ENCODE peak calls at places on chromosome 17, in four cellular contexts. N is WTC11, H is K562, Z is HepG2. U is an unnamed sample.

GRCh38 chr17:37147301-37147812 is 198.6 kb downstream of the AATF start:
- DNase-seq in N (no peak), Z (peak; percentile 93), H (no peak), U (peak; percentile 27)

GRCh38 chr17:53101706-53102105 is 721.0 kb upstream of the KIF2B start:
- DNase-seq in Z (no peak), N (no peak), H (no peak), U (no peak)

GRCh38 chr17:28500712-28501379 is 5.3 kb upstream of the FOXN1 start:
- DNase-seq in N (no peak), H (peak; percentile 9), Z (no peak), U (peak; percentile 63)

GRCh38 chr17:74601944-74602572 is 10.0 kb upstream of the CD300LD start:
- DNase-seq in H (peak; percentile 73), Z (peak; percentile 60), N (peak; percentile 61), U (no peak)

GRCh38 chr17:79624658-79625478 is 14.0 kb upstream of the RBFOX3 start:
- DNase-seq in H (no peak), Z (no peak), N (peak; percentile 6), U (no peak)

GRCh38 chr17:19354123-19354522 is 8.4 kb downstream of the B9D1 start:
- DNase-seq in H (no peak), N (no peak), Z (no peak), U (no peak)

GRCh38 chr17:77854083-77854758 is 104.3 kb upstream of the TNRC6C start:
- DNase-seq in N (no peak), Z (no peak), H (no peak), U (no peak)

GRCh38 chr17:27741361-27741861 is 58.9 kb downstream of the NOS2 start:
- DNase-seq in H (no peak), N (no peak), Z (no peak), U (no peak)

GRCh38 chr17:65023791-65024190 is 32.7 kb downstream of the GNA13 start:
- DNase-seq in Z (no peak), H (no peak), N (no peak), U (no peak)

GRCh38 chr17:32575865-32576264 is 89.1 kb downstream of the CDK5R1 start:
- DNase-seq in N (no peak), Z (no peak), H (no peak), U (no peak)

GRCh38 chr17:17502741-17503565 is 6.8 kb upstream of the RASD1 start:
- DNase-seq in H (no peak), N (no peak), Z (no peak), U (no peak)

GRCh38 chr17:45740553-45741330 is 43.4 kb upstream of the CRHR1 start:
- DNase-seq in Z (peak; percentile 35), N (peak; percentile 84), H (peak; percentile 72), U (no peak)

GRCh38 chr17:79792984-79793923 is 3.6 kb downstream of the CBX8 start:
- DNase-seq in Z (no peak), H (no peak), N (peak; percentile 44), U (no peak)

GRCh38 chr17:19376799-19377198 is 1.5 kb upstream of the MAPK7 start:
- DNase-seq in N (no peak), H (peak; percentile 37), Z (no peak), U (no peak)

GRCh38 chr17:3892095-3892998 is 506 bp downstream of the CAMKK1 start:
- DNase-seq in N (peak; percentile 64), H (peak; percentile 65), Z (peak; percentile 19), U (no peak)

GRCh38 chr17:6343736-6344135 is 91.2 kb downstream of the AIPL1 start:
- DNase-seq in Z (no peak), N (no peak), H (no peak), U (no peak)

GRCh38 chr17:77872199-77872598 is 86.3 kb upstream of the TNRC6C start:
- DNase-seq in Z (no peak), H (no peak), N (no peak), U (no peak)

GRCh38 chr17:13398853-13399252 is 202.9 kb downstream of the HS3ST3A1 start:
- DNase-seq in N (no peak), Z (no peak), H (no peak), U (no peak)

GRCh38 chr17:78581304-78581703 is 4.1 kb upstream of the DNAH17 start:
- DNase-seq in H (no peak), N (no peak), Z (no peak), U (no peak)

GRCh38 chr17:49360796-49361128 is 1.3 kb downstream of the ZNF652 start:
- DNase-seq in N (no peak), Z (no peak), H (no peak), U (no peak)

GRCh38 chr17:60165976-60166375 is 16.2 kb downstream of the CA4 start:
- DNase-seq in N (no peak), H (no peak), Z (no peak), U (no peak)

GRCh38 chr17:50105811-50106210 is 10.7 kb downstream of the PDK2 start:
- DNase-seq in H (no peak), N (no peak), Z (no peak), U (no peak)

GRCh38 chr17:75271955-75272847 is 1.2 kb upstream of the MIF4GD start:
- DNase-seq in Z (no peak), N (no peak), H (no peak), U (no peak)

GRCh38 chr17:32498362-32498761 is 11.6 kb downstream of the CDK5R1 start:
- DNase-seq in Z (no peak), H (no peak), N (peak; percentile 56), U (no peak)

GRCh38 chr17:40181205-40181604 is 3.9 kb downstream of the RAPGEFL1 start:
- DNase-seq in H (no peak), Z (no peak), N (no peak), U (no peak)

GRCh38 chr17:40180694-40181093 is 3.4 kb downstream of the RAPGEFL1 start:
- DNase-seq in N (no peak), Z (no peak), H (no peak), U (no peak)

GRCh38 chr17:40178021-40178601 is 841 bp downstream of the RAPGEFL1 start:
- DNase-seq in N (peak; percentile 69), Z (no peak), H (no peak), U (no peak)

GRCh38 chr17:40178660-40179059 is 1.4 kb downstream of the RAPGEFL1 start:
- DNase-seq in H (no peak), Z (no peak), N (no peak), U (no peak)

GRCh38 chr17:40179923-40180659 is 2.8 kb downstream of the RAPGEFL1 start:
- DNase-seq in Z (no peak), N (no peak), H (no peak), U (no peak)
- TF ChIP-seq ETV6 in Z (no peak), N (no peak), H (no peak), U (no peak)

GRCh38 chr17:61547113-61547512 is 43.9 kb downstream of the NACA2 start:
- DNase-seq in Z (no peak), H (no peak), N (no peak), U (no peak)

GRCh38 chr17:61555127-61555531 is 35.9 kb downstream of the NACA2 start:
- DNase-seq in N (no peak), Z (no peak), H (no peak), U (no peak)

GRCh38 chr17:61554209-61554608 is 36.8 kb downstream of the NACA2 start:
- DNase-seq in H (no peak), N (no peak), Z (no peak), U (no peak)

GRCh38 chr17:61556224-61557188 is 34.5 kb downstream of the NACA2 start:
- DNase-seq in Z (no peak), N (no peak), H (no peak), U (no peak)

DNA sequence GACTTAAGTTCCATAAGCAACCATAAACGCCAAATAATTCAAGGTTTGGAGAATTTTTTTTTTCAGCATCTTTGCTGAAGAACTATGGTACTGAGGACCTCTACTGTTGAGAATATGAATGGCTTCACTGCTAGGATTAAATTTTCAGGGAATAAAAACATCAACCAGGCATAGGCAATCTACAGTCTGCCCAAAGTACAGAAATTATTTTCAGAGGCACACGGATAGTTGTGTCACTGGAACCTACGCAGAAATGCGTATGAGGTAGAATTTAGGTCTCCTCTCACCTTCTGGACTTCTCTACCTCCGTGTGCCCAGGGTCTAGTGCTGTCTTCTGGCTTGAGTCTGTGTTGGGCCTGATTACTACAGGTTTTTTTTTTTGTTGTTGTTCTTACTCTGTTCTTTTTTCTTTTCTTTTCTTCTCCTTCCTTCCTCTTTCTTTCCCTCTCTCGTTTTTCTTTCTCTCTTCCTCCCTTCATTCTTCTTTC is 39.7 kb downstream of the NACA2 start:
- DNase-seq in H (peak; percentile 20), N (no peak), Z (peak; percentile 62), U (no peak)
- TF ChIP-seq ETV6 in H (no peak), N (no peak), Z (no peak), U (peak; percentile 100)

GRCh38 chr17:34246436-34246835 is 8.6 kb upstream of the CCL2 start:
- DNase-seq in N (no peak), H (no peak), Z (no peak), U (no peak)

GRCh38 chr17:34242976-34243731 is 11.9 kb upstream of the CCL2 start:
- DNase-seq in H (no peak), N (no peak), Z (no peak), U (no peak)

GRCh38 chr17:34246872-34247271 is 8.2 kb upstream of the CCL2 start:
- DNase-seq in Z (no peak), N (no peak), H (no peak), U (no peak)

GRCh38 chr17:34243732-34244299 is 11.3 kb upstream of the CCL2 start:
- DNase-seq in N (no peak), H (no peak), Z (no peak), U (no peak)

DNA sequence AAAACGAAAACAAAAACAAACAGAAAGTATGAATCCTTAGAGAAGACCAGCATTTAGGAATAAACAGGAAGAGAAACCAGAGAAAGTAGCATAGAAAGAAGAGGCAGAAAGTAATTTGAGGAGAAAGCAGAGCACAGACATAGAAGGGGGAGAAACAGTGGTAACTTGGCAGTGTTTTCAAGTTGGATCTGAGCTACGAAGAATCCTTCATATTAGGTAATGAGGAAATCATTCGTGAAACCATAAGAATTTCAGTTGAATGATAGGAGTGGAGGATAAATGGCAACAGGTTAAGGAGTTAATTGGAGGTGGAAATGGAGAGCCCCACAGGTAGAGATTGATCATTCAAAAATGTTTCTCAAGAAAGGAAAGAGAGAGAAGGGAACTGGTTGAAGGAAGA is 9.6 kb upstream of the CCL2 start:
- DNase-seq in N (no peak), Z (no peak), H (no peak), U (no peak)
- TF ChIP-seq ETV6 in N (no peak), Z (no peak), H (no peak), U (no peak)

DNA sequence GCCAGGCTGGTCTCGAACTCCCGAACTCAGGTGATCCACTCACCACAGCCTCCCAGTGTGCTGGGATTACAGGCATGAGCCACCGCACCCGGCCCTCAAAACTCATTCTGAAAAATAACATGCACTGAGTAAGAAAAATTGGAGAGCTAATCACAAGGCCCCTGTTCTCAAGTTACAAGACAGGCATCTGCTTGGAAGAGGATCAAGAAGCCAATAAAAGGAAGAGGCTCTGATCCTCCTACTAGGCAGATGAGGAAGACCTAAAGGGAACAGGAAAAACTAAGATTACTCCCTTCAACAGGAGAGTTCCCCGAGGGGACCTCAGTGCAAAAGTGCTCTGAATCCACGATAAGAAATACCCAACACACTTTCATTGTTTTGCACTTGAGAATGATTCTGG is 18.4 kb downstream of the BLMH start:
- DNase-seq in H (no peak), Z (no peak), N (no peak), U (no peak)
- TF ChIP-seq ETV6 in H (no peak), Z (no peak), N (no peak), U (no peak)

U was measured in GM12878.